ENCODE peak calls at places on chromosomes 3 and 15, in seven cellular contexts. O is SK-N-SH, B is HCT116, X is HepG2, I is K562, R is H1, A is GM12878. M is an unnamed sample.

GRCh38 chr3:122824465-122825379 is 29.9 kb downstream of the SLC49A4 start:
- DNase-seq in O (no peak), B (no peak), X (no peak), R (no peak), A (no peak), I (no peak), M (no peak)

GRCh38 chr15:78105541-78106241 is 13.3 kb downstream of the SH2D7 start:
- DNase-seq in B (no peak), I (no peak), R (no peak), A (no peak), O (no peak), X (peak; percentile 35), M (no peak)

GRCh38 chr15:70328137-70329115 is 230.7 kb upstream of the TLE3 start:
- DNase-seq in A (no peak), B (no peak), O (no peak), R (no peak), X (no peak), I (no peak), M (no peak)

GRCh38 chr15:62570405-62570783 is 405.3 kb upstream of the C2CD4B start:
- DNase-seq in B (no peak), R (no peak), I (no peak), O (no peak), X (no peak), A (no peak), M (no peak)

GRCh38 chr15:47514251-47514652 is 203.1 kb upstream of the SEMA6D start:
- DNase-seq in R (no peak), O (no peak), I (no peak), A (no peak), X (no peak), B (no peak), M (peak; percentile 5)

GRCh38 chr3:83218383-83219200 is 1457.1 kb upstream of the GBE1 start:
- DNase-seq in R (peak; percentile 43), B (no peak), I (peak; percentile 32), X (no peak), O (peak; percentile 2), A (no peak), M (no peak)

GRCh38 chr3:24460974-24461373 is 33.7 kb downstream of the THRB start:
- DNase-seq in R (no peak), B (no peak), X (no peak), I (no peak), O (no peak), A (no peak), M (no peak)

GRCh38 chr3:140093742-140094141 is 158.8 kb downstream of the CLSTN2 start:
- DNase-seq in R (no peak), I (no peak), O (no peak), B (peak; percentile 4), X (no peak), A (no peak), M (no peak)

GRCh38 chr3:154304116-154304786 is 20.0 kb downstream of the DHX36 start:
- DNase-seq in X (no peak), A (no peak), R (no peak), O (no peak), I (no peak), B (no peak), M (no peak)

GRCh38 chr15:96342611-96343528 is 12.4 kb downstream of the NR2F2 start:
- DNase-seq in X (no peak), B (no peak), O (no peak), I (no peak), R (peak; percentile 53), A (no peak), M (no peak)

GRCh38 chr3:142649996-142650693 is 54.0 kb downstream of the PLS1 start:
- DNase-seq in X (no peak), A (no peak), I (no peak), O (no peak), B (no peak), R (no peak), M (no peak)

GRCh38 chr3:77606372-77606771 is 566.5 kb downstream of the ROBO2 start:
- DNase-seq in I (no peak), R (no peak), B (no peak), X (no peak), O (no peak), A (no peak), M (no peak)

GRCh38 chr3:54696313-54696712 is 231.5 kb downstream of the LRTM1 start:
- DNase-seq in I (no peak), R (no peak), B (no peak), A (no peak), X (peak; percentile 22), O (no peak), M (no peak)

GRCh38 chr3:31724681-31725080 is 192.0 kb downstream of the STT3B start:
- DNase-seq in R (no peak), B (no peak), X (no peak), A (no peak), O (peak; percentile 16), I (peak; percentile 20), M (peak; percentile 28)

GRCh38 chr15:67821784-67822451 is 3.4 kb upstream of the SKOR1 start:
- DNase-seq in R (no peak), I (no peak), A (no peak), O (peak; percentile 74), X (no peak), B (no peak), M (no peak)

GRCh38 chr15:79989682-79990081 is 18.7 kb upstream of the BCL2A1 start:
- DNase-seq in R (no peak), I (no peak), X (no peak), B (no peak), A (no peak), O (no peak), M (no peak)

GRCh38 chr15:49380912-49381311 is 42.1 kb upstream of the FGF7 start:
- DNase-seq in A (no peak), X (no peak), I (peak; percentile 6), O (no peak), R (no peak), B (no peak), M (no peak)

GRCh38 chr3:33949074-33949473 is 150.6 kb downstream of the PDCD6IP start:
- DNase-seq in B (no peak), I (no peak), O (no peak), X (no peak), A (no peak), R (no peak), M (no peak)

GRCh38 chr3:194696702-194697101 is 11.0 kb downstream of the FAM43A start:
- DNase-seq in X (no peak), O (no peak), I (no peak), B (no peak), A (no peak), R (no peak), M (no peak)

GRCh38 chr3:46737320-46737719 is 19.7 kb upstream of the PRSS50 start:
- DNase-seq in O (no peak), B (no peak), A (no peak), R (no peak), I (no peak), X (no peak), M (no peak)

GRCh38 chr3:30518201-30518864 is 88.1 kb upstream of the TGFBR2 start:
- DNase-seq in A (no peak), B (no peak), O (no peak), R (no peak), I (no peak), X (peak; percentile 68), M (no peak)

DNA sequence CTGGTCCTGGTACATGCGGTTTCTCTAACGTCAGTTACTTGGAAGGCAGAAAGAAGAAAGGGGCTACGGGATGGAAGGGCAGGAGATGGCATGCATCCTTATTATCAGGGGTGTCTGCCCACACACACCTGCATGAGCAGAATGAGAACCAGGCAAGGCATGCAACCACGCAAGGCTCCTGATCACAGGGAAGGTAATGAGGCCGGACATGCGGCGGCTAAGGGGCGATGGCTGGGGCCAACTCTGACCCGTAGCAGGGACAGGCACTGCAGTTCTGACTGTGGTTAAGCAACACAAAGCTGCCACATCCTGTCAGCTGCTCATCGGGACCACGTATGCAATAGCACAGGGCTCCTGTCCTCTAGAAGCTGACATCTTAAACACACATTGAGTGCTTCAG is 73.1 kb downstream of the OXNAD1 start:
- DNase-seq in O (no peak), R (no peak), I (no peak), B (no peak), A (peak; percentile 20), X (no peak), M (no peak)
- TF ChIP-seq JUND in O (no peak), R (no peak), I (no peak), B (no peak), A (no peak), X (no peak), M (no peak)

GRCh38 chr3:52526151-52526561 is 7.5 kb downstream of the NT5DC2 start:
- DNase-seq in I (no peak), B (no peak), O (peak; percentile 23), A (no peak), X (no peak), R (no peak), M (peak; percentile 5)
- TF ChIP-seq JUND in I (no peak), B (no peak), O (no peak), A (no peak), X (no peak), R (no peak), M (no peak)

GRCh38 chr3:66667284-66667683 is 166.5 kb upstream of the LRIG1 start:
- DNase-seq in I (no peak), O (no peak), B (no peak), A (no peak), X (peak; percentile 7), R (no peak), M (no peak)

GRCh38 chr3:66666362-66666761 is 165.5 kb upstream of the LRIG1 start:
- DNase-seq in X (no peak), I (no peak), B (no peak), O (no peak), R (no peak), A (no peak), M (no peak)

GRCh38 chr3:66661628-66662027 is 160.8 kb upstream of the LRIG1 start:
- DNase-seq in B (no peak), R (no peak), O (no peak), A (no peak), X (no peak), I (no peak), M (peak; percentile 30)

GRCh38 chr3:66662894-66663293 is 162.1 kb upstream of the LRIG1 start:
- DNase-seq in O (no peak), R (no peak), B (no peak), I (no peak), X (no peak), A (no peak), M (no peak)

GRCh38 chr3:66665021-66665695 is 164.3 kb upstream of the LRIG1 start:
- DNase-seq in R (no peak), X (no peak), A (no peak), B (no peak), I (no peak), O (no peak), M (no peak)
- TF ChIP-seq JUND in R (no peak), X (no peak), A (no peak), B (no peak), I (no peak), O (no peak), M (no peak)

DNA sequence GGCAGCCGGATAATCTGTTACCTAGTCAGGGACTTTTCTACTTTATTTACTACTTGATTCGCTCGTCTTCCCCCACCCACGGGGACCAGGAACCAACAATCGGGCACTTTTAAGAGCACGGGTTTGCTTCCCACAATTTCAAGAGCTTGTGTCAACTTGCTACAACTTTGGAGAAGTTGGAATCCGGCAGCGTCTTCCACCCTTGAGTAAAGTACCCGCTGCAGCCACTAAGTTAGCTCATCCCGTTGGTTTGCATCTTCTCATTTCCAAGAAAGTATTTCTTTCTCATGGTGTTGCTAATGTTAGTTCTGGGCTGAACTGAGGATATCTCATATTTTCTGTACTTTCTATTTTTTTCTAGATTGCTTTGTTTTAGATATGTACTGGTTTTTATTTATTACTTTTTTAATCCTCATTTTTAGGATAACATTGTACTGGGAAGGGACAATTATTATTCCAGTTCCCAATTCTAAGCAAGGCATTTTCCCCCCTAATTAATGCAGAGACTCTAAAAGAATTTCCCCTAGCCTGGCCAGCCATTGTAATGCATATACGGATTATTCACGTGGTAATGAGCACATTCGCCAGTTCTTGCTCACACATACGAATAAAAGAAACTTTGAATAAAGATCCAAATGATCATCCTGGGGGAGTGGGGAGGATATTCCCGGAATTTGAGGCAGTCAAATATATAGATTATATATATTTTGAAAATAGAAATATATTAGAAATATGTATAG is 4.0 kb downstream of the SOX2 start:
- DNase-seq in A (no peak), I (no peak), B (no peak), O (no peak), X (no peak), R (peak; percentile 60), M (peak; percentile 55)
- TF ChIP-seq JUND in A (no peak), I (no peak), B (no peak), O (no peak), X (no peak), R (peak; percentile 68), M (no peak)